ENCODE peak calls at places on chromosomes 2 and 18, in six cellular contexts. X is transverse colon, N is GM20000, F is HCEC 1CT, L is HFF-Myc, K is WERI-Rb-1. T is an unnamed sample.

GRCh38 chr18:71130351-71130750 is 841.5 kb downstream of the SOCS6 start:
- DNase-seq in X (no peak), N (no peak), F (no peak), L (no peak), K (no peak), T (no peak)

GRCh38 chr2:233124449-233125080 is 64.4 kb downstream of the INPP5D start:
- DNase-seq in X (peak; percentile 50), N (peak; percentile 68), F (no peak), L (no peak), K (no peak), T (no peak)

GRCh38 chr2:72137498-72138010 is 10.1 kb downstream of the CYP26B1 start:
- DNase-seq in X (peak; percentile 70), N (peak; percentile 88), F (no peak), L (no peak), K (peak; percentile 85), T (peak; percentile 79)

GRCh38 chr2:29226375-29226774 is 111.2 kb downstream of the CLIP4 start:
- DNase-seq in X (no peak), N (no peak), F (no peak), L (no peak), K (no peak), T (no peak)

GRCh38 chr2:67036446-67036845 is 360.7 kb upstream of the ETAA1 start:
- DNase-seq in X (no peak), N (no peak), F (no peak), L (no peak), K (no peak), T (no peak)

GRCh38 chr2:241976296-241976695 is 106.8 kb downstream of the RTP5 start:
- DNase-seq in X (no peak), N (no peak), F (no peak), L (no peak), K (no peak), T (no peak)

GRCh38 chr2:234287650-234288049 is 209.2 kb downstream of the ARL4C start:
- DNase-seq in X (peak; percentile 60), N (no peak), F (no peak), L (no peak), K (no peak), T (no peak)

GRCh38 chr18:43656547-43656946 is 379.3 kb upstream of the SYT4 start:
- DNase-seq in X (no peak), N (no peak), F (no peak), L (no peak), K (no peak), T (no peak)

GRCh38 chr2:235935773-235936172 is 232.4 kb downstream of the GBX2 start:
- DNase-seq in X (no peak), N (no peak), F (no peak), L (no peak), K (no peak), T (no peak)

GRCh38 chr18:35131387-35132283 is 90.4 kb downstream of the MAPRE2 start:
- DNase-seq in X (no peak), N (no peak), F (no peak), L (no peak), K (no peak), T (no peak)

GRCh38 chr18:75057169-75057789 is 151.7 kb downstream of the PTGR3 start:
- DNase-seq in X (no peak), N (no peak), F (no peak), L (no peak), K (no peak), T (no peak)

GRCh38 chr2:221283896-221284295 is 288.2 kb downstream of the EPHA4 start:
- DNase-seq in X (no peak), N (no peak), F (peak; percentile 13), L (no peak), K (no peak), T (no peak)

GRCh38 chr2:98547092-98547798 is 61.1 kb downstream of the COA5 start:
- DNase-seq in X (no peak), N (no peak), F (no peak), L (no peak), K (no peak), T (no peak)

GRCh38 chr2:102070058-102070642 is 72.4 kb upstream of the IL1R1 start:
- DNase-seq in X (peak; percentile 67), N (no peak), F (peak; percentile 94), L (no peak), K (no peak), T (no peak)

GRCh38 chr2:64401501-64401880 is 52.5 kb upstream of the LGALSL start:
- DNase-seq in X (peak; percentile 51), N (no peak), F (no peak), L (no peak), K (peak; percentile 76), T (no peak)

GRCh38 chr2:225113356-225114015 is 71.2 kb upstream of the DOCK10 start:
- DNase-seq in X (no peak), N (no peak), F (peak; percentile 19), L (peak; percentile 24), K (no peak), T (no peak)

GRCh38 chr2:23624378-23624777 is 239.4 kb downstream of the KLHL29 start:
- DNase-seq in X (no peak), N (no peak), F (no peak), L (no peak), K (peak; percentile 45), T (peak; percentile 52)

GRCh38 chr2:43045866-43046265 is 180.5 kb downstream of the ZFP36L2 start:
- DNase-seq in X (no peak), N (no peak), F (no peak), L (no peak), K (no peak), T (no peak)

GRCh38 chr2:196821195-196821594 is 12.0 kb upstream of the C2orf66 start:
- DNase-seq in X (no peak), N (no peak), F (peak; percentile 61), L (no peak), K (no peak), T (no peak)

GRCh38 chr2:203815541-203815898 is 52.1 kb upstream of the CTLA4 start:
- DNase-seq in X (no peak), N (no peak), F (no peak), L (no peak), K (no peak), T (no peak)

GRCh38 chr2:51960846-51961335 is 929.0 kb upstream of the NRXN1 start:
- DNase-seq in X (no peak), N (no peak), F (no peak), L (no peak), K (no peak), T (no peak)

GRCh38 chr2:143901185-143901842 is 618.6 kb downstream of the ZEB2 start:
- DNase-seq in X (no peak), N (no peak), F (peak; percentile 95), L (peak; percentile 46), K (no peak), T (no peak)

GRCh38 chr2:12050381-12050780 is 303.9 kb downstream of the LPIN1 start:
- DNase-seq in X (no peak), N (no peak), F (peak; percentile 93), L (peak; percentile 87), K (no peak), T (no peak)

GRCh38 chr2:179050735-179051134 is 798 bp upstream of the CCDC141 start:
- DNase-seq in X (no peak), N (no peak), F (no peak), L (no peak), K (no peak), T (no peak)

GRCh38 chr18:28834889-28835288 is 658.0 kb upstream of the CDH2 start:
- DNase-seq in X (no peak), N (no peak), F (peak; percentile 83), L (peak; percentile 14), K (no peak), T (no peak)

GRCh38 chr2:89848763-89849162 is 1157.3 kb downstream of the RPIA start:
- DNase-seq in X (no peak), N (no peak), F (no peak), L (no peak), K (no peak), T (no peak)

GRCh38 chr2:60794271-60794863 is 38.3 kb downstream of the PAPOLG start:
- DNase-seq in X (no peak), N (peak; percentile 53), F (peak; percentile 36), L (no peak), K (no peak), T (no peak)

GRCh38 chr18:45802814-45803492 is 22.5 kb upstream of the SIGLEC15 start:
- DNase-seq in X (no peak), N (no peak), F (peak; percentile 100), L (peak; percentile 94), K (no peak), T (no peak)

GRCh38 chr2:42809131-42809875 is 16.9 kb upstream of the HAAO start:
- DNase-seq in X (peak; percentile 32), N (no peak), F (no peak), L (no peak), K (no peak), T (no peak)